ENCODE peak calls at places on chromosome 1, in seven cellular contexts. T, A, Y, I, N, F and K are unnamed samples.
A peak's percentile ranks its signal among the peaks of the same experiment; 100 is the strongest.

GRCh38 chr1:94104127-94104684 is 16.7 kb downstream of the ABCA4 start:
- DNase-seq in N (no peak), Y (no peak), I (no peak), T (no peak), A (no peak), F (no peak), K (no peak)

GRCh38 chr1:118992426-118992825 is 4.3 kb upstream of the TBX15 start:
- DNase-seq in Y (no peak), N (no peak), A (no peak), T (no peak), I (no peak), F (no peak), K (no peak)

GRCh38 chr1:41006942-41007865 is 14.3 kb downstream of the SLFNL1 start:
- DNase-seq in I (no peak), Y (no peak), T (no peak), A (no peak), N (no peak), F (no peak), K (no peak)

GRCh38 chr1:235468970-235469369 is 35.3 kb downstream of the B3GALNT2 start:
- DNase-seq in I (no peak), Y (no peak), F (no peak), T (no peak), N (no peak), A (no peak), K (no peak)

GRCh38 chr1:1630965-1631792 is 794 bp upstream of the MMP23B start:
- DNase-seq in A (peak; percentile 81), I (peak; percentile 38), Y (no peak), N (peak; percentile 40), T (no peak), F (no peak), K (peak; percentile 83)

GRCh38 chr1:27992271-27992670 is 32.5 kb downstream of the XKR8 start:
- DNase-seq in Y (no peak), T (no peak), N (peak; percentile 32), A (peak; percentile 35), I (no peak), F (peak; percentile 16), K (no peak)

GRCh38 chr1:107724648-107725047 is 240.3 kb downstream of the VAV3 start:
- DNase-seq in N (no peak), A (no peak), I (no peak), F (no peak), T (no peak), Y (no peak), K (no peak)

GRCh38 chr1:65011983-65012382 is 45.6 kb upstream of the JAK1 start:
- DNase-seq in T (no peak), N (no peak), I (no peak), A (no peak), F (no peak), Y (no peak), K (no peak)

GRCh38 chr1:32336963-32337675 is 1.1 kb upstream of the MARCKSL1 start:
- DNase-seq in N (peak; percentile 80), I (no peak), A (peak; percentile 61), T (no peak), F (peak; percentile 44), Y (no peak), K (peak; percentile 49)

GRCh38 chr1:81232505-81232904 is 568.2 kb upstream of the ADGRL2 start:
- DNase-seq in F (no peak), A (no peak), I (no peak), Y (no peak), T (no peak), N (no peak), K (no peak)

GRCh38 chr1:162264108-162264507 is 112.5 kb downstream of the SPATA46 start:
- DNase-seq in A (no peak), F (no peak), I (no peak), N (no peak), T (no peak), Y (no peak), K (no peak)

GRCh38 chr1:224245188-224245587 is 62.1 kb downstream of the DEGS1 start:
- DNase-seq in F (no peak), I (no peak), N (no peak), A (peak; percentile 55), Y (no peak), T (no peak), K (peak; percentile 66)

GRCh38 chr1:43976045-43976444 is 1.3 kb downstream of the ATP6V0B start:
- DNase-seq in T (no peak), I (no peak), A (no peak), N (no peak), Y (no peak), F (no peak), K (no peak)

GRCh38 chr1:166857995-166858394 is 18.1 kb downstream of the TADA1 start:
- DNase-seq in A (no peak), T (no peak), F (no peak), Y (no peak), I (no peak), N (no peak), K (no peak)

GRCh38 chr1:112998592-112999235 is 42.7 kb upstream of the SLC16A1 start:
- DNase-seq in T (no peak), I (no peak), Y (no peak), A (peak; percentile 49), N (no peak), F (no peak), K (peak; percentile 45)